ENCODE peak calls at places on chromosomes 12 and 14, in five cellular contexts. P, B, X, C and N are unnamed samples.

GRCh38 chr12:10361084-10361483 is 28.8 kb downstream of the KLRK1 start:
- DNase-seq in P (no peak), B (no peak), X (no peak), C (no peak), N (no peak)

GRCh38 chr12:124309231-124309630 is 14.3 kb downstream of the RFLNA start:
- DNase-seq in P (no peak), B (no peak), X (no peak), C (no peak), N (no peak)

GRCh38 chr12:12398026-12398859 is 41.4 kb downstream of the BORCS5 start:
- DNase-seq in P (no peak), B (peak; percentile 30), X (no peak), C (no peak), N (peak; percentile 66)

GRCh38 chr12:51579321-51579850 is 11.6 kb upstream of the SCN8A start:
- DNase-seq in P (no peak), B (no peak), X (no peak), C (no peak), N (no peak)

GRCh38 chr12:82383930-82384513 is 25.7 kb downstream of the METTL25 start:
- DNase-seq in P (no peak), B (no peak), X (no peak), C (no peak), N (no peak)

GRCh38 chr12:8948711-8949524 is 527 bp downstream of the M6PR start:
- DNase-seq in P (peak; percentile 27), B (peak; percentile 10), X (no peak), C (no peak), N (peak; percentile 41)

GRCh38 chr12:108306014-108306501 is 33.1 kb downstream of the CMKLR1 start:
- DNase-seq in P (no peak), B (no peak), X (no peak), C (no peak), N (peak; percentile 37)

GRCh38 chr14:70692210-70692609 is 50.5 kb downstream of the TTC9 start:
- DNase-seq in P (no peak), B (peak; percentile 21), X (no peak), C (peak; percentile 66), N (peak; percentile 24)

GRCh38 chr12:54075431-54075830 is 21.8 kb downstream of the HOXC4 start:
- DNase-seq in P (no peak), B (no peak), X (no peak), C (no peak), N (no peak)

GRCh38 chr12:108594-108993 is 42.0 kb downstream of the IQSEC3 start:
- DNase-seq in P (peak; percentile 41), B (peak; percentile 49), X (peak; percentile 58), C (no peak), N (peak; percentile 76)

GRCh38 chr14:55589171-55589570 is 9.2 kb downstream of the KTN1 start:
- DNase-seq in P (no peak), B (no peak), X (peak; percentile 25), C (no peak), N (no peak)

GRCh38 chr12:130198026-130198662 is 35.9 kb downstream of the FZD10 start:
- DNase-seq in P (no peak), B (no peak), X (no peak), C (no peak), N (no peak)

GRCh38 chr14:24678801-24679247 is 44.8 kb upstream of the GZMB start:
- DNase-seq in P (peak; percentile 85), B (peak; percentile 80), X (peak; percentile 79), C (peak; percentile 61), N (peak; percentile 72)
- H3K4me3 ChIP-seq in P (no peak overlapping the region), B (peak overlapping the region; percentile 20), X (peak overlapping the region; percentile 22), C (peak overlapping the region; percentile 43), N (peak overlapping the region; percentile 63)

DNA sequence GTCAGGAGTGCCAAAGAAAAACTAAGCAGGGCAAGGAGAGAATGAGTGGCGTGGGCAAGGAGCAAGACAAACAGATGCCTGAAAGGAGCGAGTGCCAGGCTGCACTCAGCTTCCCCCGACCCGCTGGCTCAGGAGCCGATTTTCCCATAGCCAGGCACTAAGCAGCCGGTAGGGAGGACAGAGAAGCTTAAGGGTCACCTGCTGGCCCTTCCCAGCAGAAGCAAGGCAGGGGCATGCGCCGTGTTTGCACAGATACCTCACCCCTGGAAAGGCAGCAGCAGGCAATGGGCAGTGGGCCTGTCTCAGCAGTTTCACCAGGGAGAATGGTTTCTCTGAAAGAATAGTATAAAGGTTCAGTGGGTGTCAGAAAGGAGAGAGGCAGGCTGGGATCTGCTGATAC is 104.9 kb upstream of the FKBP4 start:
- DNase-seq in P (no peak), B (no peak), X (no peak), C (no peak), N (no peak)
- H3K27me3 ChIP-seq in P (no peaks in the 10 kb centered on the region), B (no peaks in the 10 kb centered on the region), X (no peaks in the 10 kb centered on the region), C (peaks cover 26% of the 10 kb centered on the region), N (no peaks in the 10 kb centered on the region)

DNA sequence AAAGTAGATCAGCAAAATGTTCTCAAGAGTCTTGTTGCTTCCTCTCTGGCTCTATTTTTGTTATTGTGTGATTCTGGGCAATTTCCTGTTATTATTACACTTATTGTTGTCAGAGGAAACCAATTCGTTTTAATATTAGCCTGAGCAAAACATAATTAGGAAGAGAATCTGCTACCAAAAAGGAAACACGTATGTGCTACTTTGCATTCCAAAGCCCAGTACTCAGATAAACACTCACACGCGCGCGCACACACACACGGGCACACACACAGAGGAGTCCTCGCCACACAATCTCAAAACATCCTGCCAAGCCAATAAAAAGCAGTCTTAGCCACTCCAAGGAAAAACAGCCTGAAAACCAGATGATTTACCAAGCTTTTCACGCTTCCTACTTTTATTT is 400.7 kb downstream of the NUAK1 start:
- DNase-seq in P (no peak), B (no peak), X (no peak), C (no peak), N (peak; percentile 82)
- H3K27ac ChIP-seq in P (no peak overlapping the region), B (no peak overlapping the region), X (peak overlapping the region; percentile 44), C (peak overlapping the region; percentile 46), N (peak overlapping the region; percentile 68)

DNA sequence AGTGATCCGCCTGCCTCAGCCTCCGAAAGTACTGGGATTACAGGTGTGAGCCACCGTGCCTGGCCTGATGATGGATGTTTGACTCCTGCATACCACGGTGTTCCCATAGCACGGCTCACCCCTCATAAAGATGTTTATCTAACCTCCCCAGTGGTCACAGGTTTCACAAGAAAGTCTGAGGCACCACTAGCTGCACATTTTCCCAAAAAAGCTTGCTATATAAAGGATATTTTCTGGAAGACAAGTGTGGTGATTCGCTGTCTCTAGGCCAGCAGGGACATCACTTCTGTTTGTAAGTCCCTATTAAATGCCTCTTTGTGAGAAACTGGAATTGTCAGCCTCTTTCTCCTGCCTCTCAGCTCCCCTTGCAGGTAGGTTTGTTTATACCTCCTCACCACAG is 18.3 kb downstream of the PLEK2 start:
- DNase-seq in P (no peak), B (no peak), X (no peak), C (no peak), N (no peak)
- H3K4me3 ChIP-seq in P (no peak overlapping the region), B (no peak overlapping the region), X (no peak overlapping the region), C (no peak overlapping the region), N (no peak overlapping the region)

GRCh38 chr12:95848575-95849388 is 10.0 kb upstream of the SNRPF start:
- DNase-seq in P (no peak), B (peak; percentile 14), X (peak; percentile 59), C (no peak), N (no peak)

GRCh38 chr12:95857151-95857550 is 1.6 kb upstream of the SNRPF start:
- DNase-seq in P (no peak), B (no peak), X (no peak), C (no peak), N (no peak)

GRCh38 chr12:95851609-95852008 is 7.1 kb upstream of the SNRPF start:
- DNase-seq in P (no peak), B (no peak), X (no peak), C (no peak), N (no peak)

GRCh38 chr12:95857799-95858198 is 953 bp upstream of the SNRPF start:
- DNase-seq in P (no peak), B (no peak), X (no peak), C (no peak), N (no peak)

GRCh38 chr12:95852133-95852532 is 6.6 kb upstream of the SNRPF start:
- DNase-seq in P (no peak), B (no peak), X (no peak), C (no peak), N (no peak)
- H3K27me3 ChIP-seq in P (no peaks in the 10 kb centered on the region), B (no peaks in the 10 kb centered on the region), X (no peaks in the 10 kb centered on the region), C (no peaks in the 10 kb centered on the region), N (no peaks in the 10 kb centered on the region)

DNA sequence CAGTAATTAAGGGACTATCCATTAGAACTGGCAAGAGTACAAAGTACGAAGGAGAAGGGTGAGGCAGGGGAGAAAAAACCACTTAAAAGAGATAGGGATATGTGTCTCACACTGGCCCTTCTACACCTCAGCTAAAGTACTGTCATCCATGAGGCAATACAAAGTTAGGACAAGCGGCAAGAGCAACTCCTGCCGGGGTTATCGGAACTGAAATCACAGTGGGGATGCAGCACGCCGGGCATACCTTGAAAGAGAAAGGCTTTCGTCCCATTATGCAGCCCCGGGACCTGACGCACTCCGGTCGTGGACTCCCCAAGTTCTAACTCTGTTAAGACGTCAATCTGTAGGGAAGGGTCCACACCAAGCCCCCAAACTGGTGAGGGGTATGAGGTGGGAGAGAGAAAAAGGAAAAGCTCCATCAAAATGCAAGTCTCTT is 1.1 kb downstream of the NELL2 start:
- DNase-seq in P (no peak), B (no peak), X (peak; percentile 9), C (no peak), N (no peak)
- H3K27ac ChIP-seq in P (no peak overlapping the region), B (no peak overlapping the region), X (no peak overlapping the region), C (no peak overlapping the region), N (no peak overlapping the region)

GRCh38 chr12:127060310-127060847 is 1206.6 kb upstream of the TMEM132C start:
- DNase-seq in P (peak; percentile 76), B (peak; percentile 70), X (no peak), C (no peak), N (no peak)
- H3K4me3 ChIP-seq in P (peak overlapping the region; percentile 28), B (peak overlapping the region; percentile 31), X (no peak overlapping the region), C (no peak overlapping the region), N (no peak overlapping the region)